ENCODE peak calls at places on chromosome 2, in six cellular contexts. One of them, this sample, is unnamed.

GRCh38 chr2:123915380-123915779 is 109.7 kb upstream of the CNTNAP5 start:
- DNase-seq in ovary: no peak
- DNase-seq in immature natural killer cell: no peak
- DNase-seq in naive B cell: no peak
- DNase-seq in HuH-7.5: no peak
- DNase-seq in dermis microvascular lymphatic vessel endothelial cell: no peak
- DNase-seq in this sample: no peak

GRCh38 chr2:62362561-62362960 is 143.4 kb downstream of the TMEM17 start:
- DNase-seq in HuH-7.5: no peak
- DNase-seq in naive B cell: no peak
- DNase-seq in ovary: no peak
- DNase-seq in immature natural killer cell: no peak
- DNase-seq in dermis microvascular lymphatic vessel endothelial cell: no peak
- DNase-seq in this sample: no peak

GRCh38 chr2:104438481-104438880 is 415.4 kb upstream of the POU3F3 start:
- DNase-seq in immature natural killer cell: no peak
- DNase-seq in HuH-7.5: no peak
- DNase-seq in naive B cell: no peak
- DNase-seq in ovary: no peak
- DNase-seq in dermis microvascular lymphatic vessel endothelial cell: no peak
- DNase-seq in this sample: no peak

GRCh38 chr2:176085120-176085788 is 1.5 kb upstream of the EVX2 start:
- DNase-seq in naive B cell: no peak
- DNase-seq in immature natural killer cell: no peak
- DNase-seq in HuH-7.5: no peak
- DNase-seq in dermis microvascular lymphatic vessel endothelial cell: no peak
- DNase-seq in ovary: no peak
- DNase-seq in this sample: no peak

GRCh38 chr2:10502803-10503107 is 54.6 kb upstream of the ODC1 start:
- DNase-seq in ovary: no peak
- DNase-seq in dermis microvascular lymphatic vessel endothelial cell: no peak
- DNase-seq in naive B cell: no peak
- DNase-seq in immature natural killer cell: no peak
- DNase-seq in HuH-7.5: no peak
- DNase-seq in this sample: no peak

GRCh38 chr2:44997948-44998347 is 11.3 kb downstream of the SIX2 start:
- DNase-seq in dermis microvascular lymphatic vessel endothelial cell: no peak
- DNase-seq in immature natural killer cell: no peak
- DNase-seq in naive B cell: no peak
- DNase-seq in ovary: no peak
- DNase-seq in HuH-7.5: no peak
- DNase-seq in this sample: no peak

GRCh38 chr2:231512222-231512621 is 18.0 kb downstream of the NMUR1 start:
- DNase-seq in HuH-7.5: no peak
- DNase-seq in naive B cell: no peak
- DNase-seq in immature natural killer cell: no peak
- DNase-seq in ovary: no peak
- DNase-seq in dermis microvascular lymphatic vessel endothelial cell: no peak
- DNase-seq in this sample: no peak

GRCh38 chr2:39468574-39469331 is 31.7 kb upstream of the MAP4K3 start:
- DNase-seq in immature natural killer cell: no peak
- DNase-seq in dermis microvascular lymphatic vessel endothelial cell: no peak
- DNase-seq in HuH-7.5: no peak
- DNase-seq in ovary: no peak
- DNase-seq in naive B cell: no peak
- DNase-seq in this sample: peak

GRCh38 chr2:206875701-206876100 is 63.6 kb upstream of the CPO start:
- DNase-seq in HuH-7.5: no peak
- DNase-seq in dermis microvascular lymphatic vessel endothelial cell: no peak
- DNase-seq in immature natural killer cell: no peak
- DNase-seq in naive B cell: no peak
- DNase-seq in ovary: no peak
- DNase-seq in this sample: no peak

This sample was measured in IMR-90.